ENCODE peak calls at places on chromosomes 1 and 21, in eight cellular contexts. M, D, B, A, R, N, P and E are unnamed samples.

GRCh38 chr1:45512641-45513054 is 9.0 kb downstream of the PRDX1 start:
- DNase-seq in M (peak; percentile 64), D (peak; percentile 73), B (no peak), A (peak; percentile 60), R (peak; percentile 45), N (peak; percentile 70), P (no peak), E (no peak)

GRCh38 chr1:200364121-200364759 is 45.6 kb downstream of the ZNF281 start:
- DNase-seq in M (peak; percentile 34), D (no peak), B (no peak), A (no peak), R (no peak), N (no peak), P (no peak), E (no peak)

GRCh38 chr21:20207335-20207734 is 790.9 kb upstream of the NCAM2 start:
- DNase-seq in M (no peak), D (no peak), B (no peak), A (no peak), R (no peak), N (no peak), P (no peak), E (no peak)

GRCh38 chr1:38152351-38153082 is 105.9 kb upstream of the POU3F1 start:
- DNase-seq in M (peak; percentile 28), D (no peak), B (no peak), A (peak; percentile 20), R (no peak), N (no peak), P (no peak), E (no peak)

GRCh38 chr21:38985423-38986378 is 180.0 kb downstream of the ETS2 start:
- DNase-seq in M (no peak), D (peak; percentile 72), B (no peak), A (peak; percentile 36), R (no peak), N (peak; percentile 60), P (no peak), E (peak; percentile 27)

GRCh38 chr21:31158789-31159581 is 120.7 kb upstream of the KRTAP19-8 start:
- DNase-seq in M (peak; percentile 18), D (no peak), B (no peak), A (no peak), R (no peak), N (no peak), P (no peak), E (no peak)

GRCh38 chr21:43829575-43830119 is 35.4 kb upstream of the AGPAT3 start:
- DNase-seq in M (peak; percentile 32), D (no peak), B (no peak), A (no peak), R (no peak), N (no peak), P (no peak), E (no peak)

GRCh38 chr1:68178821-68179490 is 53.4 kb downstream of the WLS start:
- DNase-seq in M (no peak), D (no peak), B (no peak), A (no peak), R (no peak), N (peak; percentile 51), P (no peak), E (no peak)

GRCh38 chr1:212952596-212952995 is 2.3 kb downstream of the VASH2 start:
- DNase-seq in M (no peak), D (no peak), B (no peak), A (no peak), R (no peak), N (no peak), P (no peak), E (no peak)